ENCODE peak calls at places on chromosomes 12 and 14, in seven cellular contexts. One of them, this sample, is unnamed.

GRCh38 chr12:52835271-52836041 is 1.3 kb upstream of the KRT79 start:
- DNase-seq in psoas muscle: no peak
- DNase-seq in CD4-positive, alpha-beta T cell: no peak
- DNase-seq in spleen: no peak
- DNase-seq in tibial nerve: no peak
- DNase-seq in HFF-Myc: no peak
- DNase-seq in ascending aorta: no peak
- DNase-seq in this sample: no peak

GRCh38 chr12:21710944-21711343 is 53.3 kb upstream of the LDHB start:
- DNase-seq in psoas muscle: no peak
- DNase-seq in CD4-positive, alpha-beta T cell: no peak
- DNase-seq in spleen: no peak
- DNase-seq in tibial nerve: no peak
- DNase-seq in HFF-Myc: no peak
- DNase-seq in ascending aorta: no peak
- DNase-seq in this sample: no peak

GRCh38 chr14:32201196-32201815 is 539 bp upstream of the RNU6-7 start:
- DNase-seq in psoas muscle: peak
- DNase-seq in CD4-positive, alpha-beta T cell: peak
- DNase-seq in spleen: peak
- DNase-seq in tibial nerve: peak
- DNase-seq in HFF-Myc: no peak
- DNase-seq in ascending aorta: peak
- DNase-seq in this sample: no peak

GRCh38 chr12:115960868-115961802 is 316.4 kb downstream of the MED13L start:
- DNase-seq in psoas muscle: no peak
- DNase-seq in CD4-positive, alpha-beta T cell: no peak
- DNase-seq in spleen: no peak
- DNase-seq in tibial nerve: no peak
- DNase-seq in HFF-Myc: no peak
- DNase-seq in ascending aorta: no peak
- DNase-seq in this sample: no peak

GRCh38 chr12:32859389-32859788 is 37.2 kb downstream of the PKP2 start:
- DNase-seq in psoas muscle: no peak
- DNase-seq in CD4-positive, alpha-beta T cell: no peak
- DNase-seq in spleen: no peak
- DNase-seq in tibial nerve: no peak
- DNase-seq in HFF-Myc: no peak
- DNase-seq in ascending aorta: no peak
- DNase-seq in this sample: no peak

GRCh38 chr12:119725523-119725922 is 57.6 kb downstream of the PRKAB1 start:
- DNase-seq in psoas muscle: no peak
- DNase-seq in CD4-positive, alpha-beta T cell: no peak
- DNase-seq in spleen: no peak
- DNase-seq in tibial nerve: no peak
- DNase-seq in HFF-Myc: no peak
- DNase-seq in ascending aorta: no peak
- DNase-seq in this sample: no peak

GRCh38 chr12:12705833-12706520 is 10.0 kb upstream of the GPR19 start:
- DNase-seq in psoas muscle: no peak
- DNase-seq in CD4-positive, alpha-beta T cell: peak
- DNase-seq in spleen: peak
- DNase-seq in tibial nerve: no peak
- DNase-seq in HFF-Myc: no peak
- DNase-seq in ascending aorta: no peak
- DNase-seq in this sample: no peak

GRCh38 chr12:681857-682256 is 18.6 kb upstream of the NINJ2 start:
- DNase-seq in psoas muscle: no peak
- DNase-seq in CD4-positive, alpha-beta T cell: no peak
- DNase-seq in spleen: no peak
- DNase-seq in tibial nerve: no peak
- DNase-seq in HFF-Myc: no peak
- DNase-seq in ascending aorta: peak
- DNase-seq in this sample: no peak

GRCh38 chr14:50452285-50452684 is 55.6 kb upstream of the CDKL1 start:
- DNase-seq in psoas muscle: no peak
- DNase-seq in CD4-positive, alpha-beta T cell: no peak
- DNase-seq in spleen: no peak
- DNase-seq in tibial nerve: no peak
- DNase-seq in HFF-Myc: no peak
- DNase-seq in ascending aorta: no peak
- DNase-seq in this sample: no peak

GRCh38 chr12:112820796-112821195 is 29.2 kb downstream of the RPH3A start:
- DNase-seq in psoas muscle: no peak
- DNase-seq in CD4-positive, alpha-beta T cell: no peak
- DNase-seq in spleen: no peak
- DNase-seq in tibial nerve: no peak
- DNase-seq in HFF-Myc: no peak
- DNase-seq in ascending aorta: no peak
- DNase-seq in this sample: no peak

GRCh38 chr14:96204151-96205058 is at the start of gene BDKRB2:
- DNase-seq in psoas muscle: peak
- DNase-seq in CD4-positive, alpha-beta T cell: no peak
- DNase-seq in spleen: peak
- DNase-seq in tibial nerve: peak
- DNase-seq in HFF-Myc: peak
- DNase-seq in ascending aorta: peak
- DNase-seq in this sample: peak

GRCh38 chr14:23379331-23380196 is 2.7 kb downstream of the CMTM5 start:
- DNase-seq in psoas muscle: peak
- DNase-seq in CD4-positive, alpha-beta T cell: peak
- DNase-seq in spleen: peak
- DNase-seq in tibial nerve: no peak
- DNase-seq in HFF-Myc: no peak
- DNase-seq in ascending aorta: no peak
- DNase-seq in this sample: no peak

DNA sequence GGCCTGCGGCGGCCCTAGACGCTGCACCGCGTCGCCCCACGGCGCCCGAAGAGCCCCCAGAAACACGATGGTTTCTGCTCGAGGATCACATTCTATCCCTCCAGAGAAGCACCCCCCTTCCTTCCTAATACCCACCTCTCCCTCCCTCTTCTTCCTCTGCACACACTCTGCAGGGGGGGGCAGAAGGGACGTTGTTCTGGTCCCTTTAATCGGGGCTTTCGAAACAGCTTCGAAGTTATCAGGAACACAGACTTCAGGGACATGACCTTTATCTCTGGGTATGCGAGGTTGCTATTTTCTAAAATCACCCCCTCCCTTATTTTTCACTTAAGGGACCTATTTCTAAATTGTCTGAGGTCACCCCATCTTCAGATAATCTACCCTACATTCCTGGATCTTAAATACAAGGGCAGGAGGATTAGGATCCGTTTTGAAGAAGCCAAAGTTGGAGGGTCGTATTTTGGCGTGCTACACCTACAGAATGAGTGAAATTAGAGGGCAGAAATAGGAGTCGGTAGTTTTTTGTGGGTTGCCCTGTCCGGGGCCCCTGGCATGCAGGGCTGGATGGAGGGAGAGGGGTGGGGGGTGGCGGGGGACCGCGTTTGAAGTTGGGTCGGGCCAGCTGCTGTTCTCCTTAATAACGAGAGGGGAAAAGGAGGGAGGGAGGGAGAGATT is 449 bp upstream of the CCND2 start:
- DNase-seq in psoas muscle: no peak
- DNase-seq in CD4-positive, alpha-beta T cell: no peak
- DNase-seq in spleen: no peak
- DNase-seq in tibial nerve: no peak
- DNase-seq in HFF-Myc: no peak
- DNase-seq in ascending aorta: no peak
- DNase-seq in this sample: no peak
- TF ChIP-seq CTCF in psoas muscle: no peak
- TF ChIP-seq CTCF in CD4-positive, alpha-beta T cell: no peak
- TF ChIP-seq CTCF in spleen: no peak
- TF ChIP-seq CTCF in tibial nerve: no peak
- TF ChIP-seq CTCF in HFF-Myc: no peak
- TF ChIP-seq CTCF in ascending aorta: no peak
- TF ChIP-seq CTCF in this sample: no peak

DNA sequence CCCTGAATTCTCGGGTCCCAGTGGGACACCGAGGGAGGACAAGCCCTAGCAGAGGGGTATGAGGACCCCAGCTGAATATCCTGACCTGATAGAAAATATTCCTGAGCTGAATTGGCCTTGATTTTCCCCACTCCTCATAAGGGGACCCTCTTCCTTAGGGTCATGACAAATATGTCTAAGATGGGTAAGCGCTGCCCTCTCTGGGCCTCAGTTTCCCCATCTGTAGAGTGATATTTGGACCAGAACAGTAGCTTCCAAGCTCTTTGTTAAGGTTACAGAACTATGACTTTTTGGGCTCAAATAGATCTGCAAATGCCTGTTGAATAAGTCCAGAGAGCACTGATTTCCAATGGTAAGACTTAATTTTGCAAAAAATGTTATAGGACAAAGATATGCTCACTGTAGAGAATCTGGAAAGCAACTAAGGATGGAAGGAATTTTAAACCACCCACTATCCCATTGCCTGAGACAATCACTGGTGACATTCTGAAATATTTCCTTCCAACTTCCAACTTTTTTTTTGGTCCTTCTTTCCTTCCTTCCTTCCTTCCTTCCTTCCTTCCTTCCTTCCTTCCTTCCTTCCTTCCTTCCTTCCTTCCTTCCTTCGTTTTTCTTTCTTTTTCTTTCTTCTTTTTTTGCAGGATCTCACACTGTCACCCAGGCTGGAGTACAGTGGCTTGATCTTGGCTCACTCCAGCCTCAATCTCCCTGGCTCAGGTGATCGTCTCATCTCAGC is 32.0 kb downstream of the MYL2 start:
- DNase-seq in psoas muscle: no peak
- DNase-seq in CD4-positive, alpha-beta T cell: no peak
- DNase-seq in spleen: no peak
- DNase-seq in tibial nerve: no peak
- DNase-seq in HFF-Myc: no peak
- DNase-seq in ascending aorta: no peak
- DNase-seq in this sample: no peak
- TF ChIP-seq CTCF in psoas muscle: no peak
- TF ChIP-seq CTCF in CD4-positive, alpha-beta T cell: peak
- TF ChIP-seq CTCF in spleen: peak
- TF ChIP-seq CTCF in tibial nerve: peak
- TF ChIP-seq CTCF in HFF-Myc: no peak
- TF ChIP-seq CTCF in ascending aorta: no peak
- TF ChIP-seq CTCF in this sample: peak

DNA sequence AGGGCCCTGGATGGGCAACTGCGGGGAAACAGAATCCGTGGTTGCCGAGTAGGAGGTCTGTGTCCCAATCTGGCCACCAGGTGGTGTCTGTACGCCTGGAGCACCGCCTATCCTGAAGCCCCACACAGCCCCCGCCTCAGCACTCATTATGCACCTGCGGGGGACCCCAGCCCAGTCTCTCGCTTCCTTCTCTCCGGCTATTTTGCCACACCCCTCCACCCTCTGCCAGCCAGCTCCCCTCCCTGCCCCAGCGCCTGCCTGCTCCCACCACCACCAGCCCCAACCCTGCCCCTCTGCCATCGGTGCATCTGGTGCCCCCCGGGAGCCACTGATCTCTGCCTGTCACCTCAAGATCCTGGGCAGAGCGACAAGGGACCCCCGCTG is 2.2 kb upstream of the NXPH4 start:
- DNase-seq in psoas muscle: peak
- DNase-seq in CD4-positive, alpha-beta T cell: peak
- DNase-seq in spleen: peak
- DNase-seq in tibial nerve: no peak
- DNase-seq in HFF-Myc: no peak
- DNase-seq in ascending aorta: no peak
- DNase-seq in this sample: peak
- TF ChIP-seq CTCF in psoas muscle: peak
- TF ChIP-seq CTCF in CD4-positive, alpha-beta T cell: peak
- TF ChIP-seq CTCF in spleen: peak
- TF ChIP-seq CTCF in tibial nerve: peak
- TF ChIP-seq CTCF in HFF-Myc: peak
- TF ChIP-seq CTCF in ascending aorta: peak
- TF ChIP-seq CTCF in this sample: peak

DNA sequence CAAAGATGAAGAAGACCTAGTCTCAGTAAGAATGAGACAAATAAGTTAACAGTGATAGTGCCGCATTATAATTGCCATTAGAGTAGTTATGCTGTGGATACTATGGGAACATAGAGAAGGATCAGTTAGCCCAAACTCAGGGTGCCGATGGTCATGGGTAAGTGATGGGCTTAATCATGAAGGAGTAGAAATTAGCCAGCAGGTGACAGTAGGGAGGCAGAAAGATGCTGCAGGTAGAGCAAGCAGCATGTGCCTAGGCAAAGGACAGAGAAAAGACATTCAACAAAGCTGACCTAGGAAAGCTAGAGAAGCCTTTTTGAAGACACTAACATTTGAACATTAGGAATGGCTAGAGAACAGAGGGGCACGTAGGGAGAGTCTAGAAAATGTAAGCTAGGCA is 30.6 kb upstream of the PTPRQ start:
- DNase-seq in psoas muscle: no peak
- DNase-seq in CD4-positive, alpha-beta T cell: no peak
- DNase-seq in spleen: no peak
- DNase-seq in tibial nerve: no peak
- DNase-seq in HFF-Myc: no peak
- DNase-seq in ascending aorta: no peak
- DNase-seq in this sample: no peak
- TF ChIP-seq CTCF in psoas muscle: no peak
- TF ChIP-seq CTCF in CD4-positive, alpha-beta T cell: no peak
- TF ChIP-seq CTCF in spleen: no peak
- TF ChIP-seq CTCF in tibial nerve: no peak
- TF ChIP-seq CTCF in HFF-Myc: peak
- TF ChIP-seq CTCF in ascending aorta: no peak
- TF ChIP-seq CTCF in this sample: peak

DNA sequence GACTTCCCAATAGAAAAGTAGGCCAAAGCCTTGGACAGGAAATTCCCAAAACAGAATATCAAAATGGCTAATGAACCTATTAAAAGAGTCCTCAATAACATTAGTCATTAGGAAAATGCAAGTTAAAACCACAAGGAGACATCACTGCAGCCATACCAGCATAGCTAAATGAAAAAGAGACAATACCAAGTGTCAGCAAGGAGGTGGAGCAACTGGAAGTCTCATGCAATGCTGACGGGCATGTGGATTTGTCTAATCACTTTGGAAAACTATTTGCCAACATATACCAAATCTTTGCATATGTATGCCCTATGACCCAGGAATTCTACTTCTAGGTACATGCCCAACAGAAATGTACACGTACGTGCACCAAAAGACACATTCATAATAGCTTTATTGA is 60.5 kb upstream of the PLEKHG3 start:
- DNase-seq in psoas muscle: no peak
- DNase-seq in CD4-positive, alpha-beta T cell: no peak
- DNase-seq in spleen: no peak
- DNase-seq in tibial nerve: no peak
- DNase-seq in HFF-Myc: no peak
- DNase-seq in ascending aorta: no peak
- DNase-seq in this sample: no peak
- TF ChIP-seq CTCF in psoas muscle: no peak
- TF ChIP-seq CTCF in CD4-positive, alpha-beta T cell: no peak
- TF ChIP-seq CTCF in spleen: no peak
- TF ChIP-seq CTCF in tibial nerve: no peak
- TF ChIP-seq CTCF in HFF-Myc: no peak
- TF ChIP-seq CTCF in ascending aorta: no peak
- TF ChIP-seq CTCF in this sample: no peak